ENCODE peak calls at places on chromosomes 5 and 9, in ten cellular contexts. Q is HEK293T, Z is AG10803, R is hippocampal formation, V is pons, F is retina, H is HT-29, P is GM13977, U is glutamatergic neuron, I is uterus. K is an unnamed sample.

GRCh38 chr5:178569485-178569884 is 20.7 kb downstream of the COL23A1 start:
- DNase-seq in V (no peak), H (no peak), P (no peak), F (no peak), Q (no peak), U (no peak), I (no peak), R (no peak), Z (no peak), K (no peak)

GRCh38 chr5:125140220-125140619 is 393.8 kb upstream of the ZNF608 start:
- DNase-seq in U (no peak), R (no peak), H (no peak), I (no peak), Q (no peak), V (no peak), P (no peak), F (no peak), Z (no peak), K (no peak)

GRCh38 chr5:148011407-148012124 is 52.2 kb upstream of the SPINK5 start:
- DNase-seq in I (no peak), U (no peak), Z (peak), R (no peak), F (no peak), Q (no peak), V (no peak), P (no peak), H (peak), K (peak)

GRCh38 chr9:137145731-137146526 is 7.0 kb downstream of the GRIN1 start:
- DNase-seq in Q (no peak), I (no peak), V (no peak), U (peak), F (no peak), R (no peak), Z (no peak), H (no peak), P (no peak), K (no peak)

GRCh38 chr9:109918359-109919163 is 138.6 kb downstream of the PALM2AKAP2 start:
- DNase-seq in F (no peak), U (no peak), P (peak), Q (no peak), R (no peak), I (no peak), H (no peak), Z (no peak), V (no peak), K (no peak)

GRCh38 chr5:156735477-156735876 is 114.6 kb upstream of the PPP1R2B start:
- DNase-seq in R (no peak), Q (no peak), I (no peak), V (no peak), H (no peak), Z (no peak), P (no peak), U (no peak), F (no peak), K (no peak)

GRCh38 chr5:60545526-60545925 is 154.4 kb downstream of the DEPDC1B start:
- DNase-seq in Q (no peak), V (no peak), Z (no peak), H (no peak), U (no peak), I (no peak), P (no peak), F (no peak), R (no peak), K (no peak)

GRCh38 chr5:34721359-34721758 is 65.2 kb downstream of the RAI14 start:
- DNase-seq in Q (no peak), H (no peak), U (no peak), F (no peak), V (no peak), Z (peak), P (no peak), R (no peak), I (no peak), K (no peak)

GRCh38 chr5:73274121-73274520 is 101.1 kb downstream of the TMEM174 start:
- DNase-seq in Z (peak), H (no peak), F (no peak), U (no peak), P (no peak), V (no peak), Q (no peak), R (no peak), I (no peak), K (no peak)

GRCh38 chr5:113119271-113119924 is 142.8 kb downstream of the DCP2 start:
- DNase-seq in I (peak), Z (peak), Q (no peak), H (no peak), R (no peak), V (no peak), F (peak), U (peak), P (no peak), K (no peak)

GRCh38 chr9:93725382-93725781 is 149.0 kb downstream of the PHF2 start:
- DNase-seq in Z (no peak), V (no peak), H (no peak), Q (no peak), I (no peak), P (peak), R (no peak), F (no peak), U (no peak), K (no peak)

GRCh38 chr5:142881727-142882126 is 111.5 kb downstream of the ARHGAP26 start:
- DNase-seq in Z (no peak), H (peak), I (no peak), V (peak), U (no peak), P (no peak), F (peak), Q (no peak), R (peak), K (no peak)

GRCh38 chr9:114989600-114990410 is 59.4 kb upstream of the TNFSF8 start:
- DNase-seq in U (no peak), P (peak), R (no peak), Z (no peak), F (no peak), V (no peak), Q (no peak), H (no peak), I (no peak), K (no peak)

K was measured in EL.